ENCODE peak calls at places on chromosomes 11 and 22, in eight cellular contexts. One of them, this sample, is unnamed. For H3K4me1, the result is how much of the 10 kb centered on the place peaks cover.

GRCh38 chr11:131982154-131982553 is 611.7 kb downstream of the NTM start:
- DNase-seq in psoas muscle: no peak
- DNase-seq in PC-3: no peak
- DNase-seq in A549: no peak
- DNase-seq in GM23338: peak
- DNase-seq in left ventricle myocardium inferior: no peak
- DNase-seq in CD8-positive, alpha-beta T cell: no peak
- DNase-seq in endothelial cell of umbilical vein: no peak
- DNase-seq in this sample: no peak

GRCh38 chr11:46456269-46456668 is 64.7 kb upstream of the CHRM4 start:
- DNase-seq in psoas muscle: no peak
- DNase-seq in PC-3: no peak
- DNase-seq in A549: no peak
- DNase-seq in GM23338: peak
- DNase-seq in left ventricle myocardium inferior: no peak
- DNase-seq in CD8-positive, alpha-beta T cell: no peak
- DNase-seq in endothelial cell of umbilical vein: no peak
- DNase-seq in this sample: no peak

GRCh38 chr11:110772863-110773262 is 60.6 kb upstream of the ARHGAP20 start:
- DNase-seq in psoas muscle: no peak
- DNase-seq in PC-3: peak
- DNase-seq in A549: no peak
- DNase-seq in GM23338: no peak
- DNase-seq in left ventricle myocardium inferior: no peak
- DNase-seq in CD8-positive, alpha-beta T cell: no peak
- DNase-seq in endothelial cell of umbilical vein: no peak
- DNase-seq in this sample: no peak

GRCh38 chr11:110147965-110148709 is 54.9 kb downstream of the ZC3H12C start:
- DNase-seq in psoas muscle: no peak
- DNase-seq in PC-3: peak
- DNase-seq in A549: peak
- DNase-seq in GM23338: no peak
- DNase-seq in left ventricle myocardium inferior: no peak
- DNase-seq in CD8-positive, alpha-beta T cell: no peak
- DNase-seq in endothelial cell of umbilical vein: peak
- DNase-seq in this sample: no peak

GRCh38 chr11:9120659-9121350 is 29.4 kb upstream of the SCUBE2 start:
- DNase-seq in psoas muscle: no peak
- DNase-seq in PC-3: peak
- DNase-seq in A549: peak
- DNase-seq in GM23338: peak
- DNase-seq in left ventricle myocardium inferior: no peak
- DNase-seq in CD8-positive, alpha-beta T cell: no peak
- DNase-seq in endothelial cell of umbilical vein: no peak
- DNase-seq in this sample: no peak

GRCh38 chr11:76670475-76671235 is at the start of gene LRRC32:
- DNase-seq in psoas muscle: peak
- DNase-seq in PC-3: no peak
- DNase-seq in A549: no peak
- DNase-seq in GM23338: peak
- DNase-seq in left ventricle myocardium inferior: peak
- DNase-seq in CD8-positive, alpha-beta T cell: no peak
- DNase-seq in endothelial cell of umbilical vein: peak
- DNase-seq in this sample: peak

GRCh38 chr22:18076060-18076497 is 1.7 kb upstream of the PEX26 start:
- DNase-seq in psoas muscle: peak
- DNase-seq in PC-3: peak
- DNase-seq in A549: peak
- DNase-seq in GM23338: peak
- DNase-seq in left ventricle myocardium inferior: no peak
- DNase-seq in CD8-positive, alpha-beta T cell: no peak
- DNase-seq in endothelial cell of umbilical vein: peak
- DNase-seq in this sample: peak

GRCh38 chr22:35638408-35638807 is 9.8 kb upstream of the APOL6 start:
- DNase-seq in psoas muscle: peak
- DNase-seq in PC-3: no peak
- DNase-seq in A549: no peak
- DNase-seq in GM23338: no peak
- DNase-seq in left ventricle myocardium inferior: peak
- DNase-seq in CD8-positive, alpha-beta T cell: no peak
- DNase-seq in endothelial cell of umbilical vein: no peak
- DNase-seq in this sample: no peak

GRCh38 chr11:131904756-131905155 is 534.3 kb downstream of the NTM start:
- DNase-seq in psoas muscle: no peak
- DNase-seq in PC-3: no peak
- DNase-seq in A549: no peak
- DNase-seq in GM23338: peak
- DNase-seq in left ventricle myocardium inferior: no peak
- DNase-seq in CD8-positive, alpha-beta T cell: no peak
- DNase-seq in endothelial cell of umbilical vein: no peak
- DNase-seq in this sample: peak

GRCh38 chr11:76742912-76743311 is 40.2 kb upstream of the TSKU start:
- DNase-seq in psoas muscle: no peak
- DNase-seq in PC-3: no peak
- DNase-seq in A549: no peak
- DNase-seq in GM23338: no peak
- DNase-seq in left ventricle myocardium inferior: no peak
- DNase-seq in CD8-positive, alpha-beta T cell: no peak
- DNase-seq in endothelial cell of umbilical vein: no peak
- DNase-seq in this sample: no peak

GRCh38 chr11:15918674-15919073 is 437.7 kb downstream of the SOX6 start:
- DNase-seq in psoas muscle: no peak
- DNase-seq in PC-3: no peak
- DNase-seq in A549: no peak
- DNase-seq in GM23338: no peak
- DNase-seq in left ventricle myocardium inferior: no peak
- DNase-seq in CD8-positive, alpha-beta T cell: no peak
- DNase-seq in endothelial cell of umbilical vein: no peak
- DNase-seq in this sample: no peak

GRCh38 chr22:50703726-50704509 is 31.3 kb downstream of the SHANK3 start:
- DNase-seq in psoas muscle: no peak
- DNase-seq in PC-3: no peak
- DNase-seq in A549: no peak
- DNase-seq in GM23338: no peak
- DNase-seq in left ventricle myocardium inferior: peak
- DNase-seq in CD8-positive, alpha-beta T cell: no peak
- DNase-seq in endothelial cell of umbilical vein: no peak
- DNase-seq in this sample: no peak

GRCh38 chr11:131704682-131705081 is 334.3 kb downstream of the NTM start:
- DNase-seq in psoas muscle: no peak
- DNase-seq in PC-3: no peak
- DNase-seq in A549: no peak
- DNase-seq in GM23338: no peak
- DNase-seq in left ventricle myocardium inferior: no peak
- DNase-seq in CD8-positive, alpha-beta T cell: no peak
- DNase-seq in endothelial cell of umbilical vein: no peak
- DNase-seq in this sample: no peak

GRCh38 chr11:69703711-69704507 is at the start of gene FGF19:
- DNase-seq in psoas muscle: no peak
- DNase-seq in PC-3: peak
- DNase-seq in A549: peak
- DNase-seq in GM23338: peak
- DNase-seq in left ventricle myocardium inferior: no peak
- DNase-seq in CD8-positive, alpha-beta T cell: no peak
- DNase-seq in endothelial cell of umbilical vein: no peak
- DNase-seq in this sample: no peak

GRCh38 chr22:48052621-48052890 is 1290.1 kb downstream of the TBC1D22A start:
- DNase-seq in psoas muscle: no peak
- DNase-seq in PC-3: no peak
- DNase-seq in A549: no peak
- DNase-seq in GM23338: no peak
- DNase-seq in left ventricle myocardium inferior: no peak
- DNase-seq in CD8-positive, alpha-beta T cell: no peak
- DNase-seq in endothelial cell of umbilical vein: no peak
- DNase-seq in this sample: no peak

GRCh38 chr11:72155751-72156150 is 20.2 kb downstream of the FOLR3 start:
- DNase-seq in psoas muscle: no peak
- DNase-seq in PC-3: no peak
- DNase-seq in A549: no peak
- DNase-seq in GM23338: no peak
- DNase-seq in left ventricle myocardium inferior: no peak
- DNase-seq in CD8-positive, alpha-beta T cell: no peak
- DNase-seq in endothelial cell of umbilical vein: no peak
- DNase-seq in this sample: no peak

GRCh38 chr22:29165336-29166060 is 40.2 kb upstream of the EMID1 start:
- DNase-seq in psoas muscle: no peak
- DNase-seq in PC-3: no peak
- DNase-seq in A549: no peak
- DNase-seq in GM23338: no peak
- DNase-seq in left ventricle myocardium inferior: no peak
- DNase-seq in CD8-positive, alpha-beta T cell: no peak
- DNase-seq in endothelial cell of umbilical vein: no peak
- DNase-seq in this sample: no peak

GRCh38 chr11:92546089-92546488 is 321.5 kb downstream of the FAT3 start:
- DNase-seq in psoas muscle: no peak
- DNase-seq in PC-3: no peak
- DNase-seq in A549: no peak
- DNase-seq in GM23338: peak
- DNase-seq in left ventricle myocardium inferior: no peak
- DNase-seq in CD8-positive, alpha-beta T cell: no peak
- DNase-seq in endothelial cell of umbilical vein: no peak
- DNase-seq in this sample: no peak

GRCh38 chr22:35323305-35323704 is 23.6 kb downstream of the TOM1 start:
- DNase-seq in psoas muscle: no peak
- DNase-seq in PC-3: no peak
- DNase-seq in A549: no peak
- DNase-seq in GM23338: no peak
- DNase-seq in left ventricle myocardium inferior: no peak
- DNase-seq in CD8-positive, alpha-beta T cell: no peak
- DNase-seq in endothelial cell of umbilical vein: no peak
- DNase-seq in this sample: no peak

GRCh38 chr22:36991220-36991619 is 28.0 kb downstream of the TST start:
- DNase-seq in psoas muscle: no peak
- DNase-seq in PC-3: no peak
- DNase-seq in A549: no peak
- DNase-seq in GM23338: peak
- DNase-seq in left ventricle myocardium inferior: no peak
- DNase-seq in CD8-positive, alpha-beta T cell: no peak
- DNase-seq in endothelial cell of umbilical vein: no peak
- DNase-seq in this sample: no peak
- TF ChIP-seq CTCF in psoas muscle: no peak
- TF ChIP-seq CTCF in PC-3: no peak
- TF ChIP-seq CTCF in A549: no peak
- TF ChIP-seq CTCF in GM23338: no peak
- TF ChIP-seq CTCF in left ventricle myocardium inferior: no peak
- TF ChIP-seq CTCF in CD8-positive, alpha-beta T cell: no peak
- TF ChIP-seq CTCF in endothelial cell of umbilical vein: no peak
- TF ChIP-seq CTCF in this sample: no peak

GRCh38 chr11:86591631-86592030 is 80.8 kb downstream of the ME3 start:
- DNase-seq in psoas muscle: no peak
- DNase-seq in PC-3: no peak
- DNase-seq in A549: no peak
- DNase-seq in GM23338: no peak
- DNase-seq in left ventricle myocardium inferior: no peak
- DNase-seq in CD8-positive, alpha-beta T cell: no peak
- DNase-seq in endothelial cell of umbilical vein: no peak
- DNase-seq in this sample: no peak

GRCh38 chr11:86592047-86592564 is 80.3 kb downstream of the ME3 start:
- DNase-seq in psoas muscle: no peak
- DNase-seq in PC-3: peak
- DNase-seq in A549: no peak
- DNase-seq in GM23338: no peak
- DNase-seq in left ventricle myocardium inferior: no peak
- DNase-seq in CD8-positive, alpha-beta T cell: no peak
- DNase-seq in endothelial cell of umbilical vein: peak
- DNase-seq in this sample: no peak

GRCh38 chr11:86589204-86589603 is 83.2 kb downstream of the ME3 start:
- DNase-seq in psoas muscle: no peak
- DNase-seq in PC-3: no peak
- DNase-seq in A549: no peak
- DNase-seq in GM23338: no peak
- DNase-seq in left ventricle myocardium inferior: no peak
- DNase-seq in CD8-positive, alpha-beta T cell: no peak
- DNase-seq in endothelial cell of umbilical vein: no peak
- DNase-seq in this sample: no peak

GRCh38 chr11:86588566-86589090 is 83.8 kb downstream of the ME3 start:
- DNase-seq in psoas muscle: no peak
- DNase-seq in PC-3: no peak
- DNase-seq in A549: no peak
- DNase-seq in GM23338: peak
- DNase-seq in left ventricle myocardium inferior: no peak
- DNase-seq in CD8-positive, alpha-beta T cell: no peak
- DNase-seq in endothelial cell of umbilical vein: peak
- DNase-seq in this sample: peak

GRCh38 chr11:86589856-86590589 is 82.4 kb downstream of the ME3 start:
- DNase-seq in psoas muscle: no peak
- DNase-seq in PC-3: no peak
- DNase-seq in A549: no peak
- DNase-seq in GM23338: no peak
- DNase-seq in left ventricle myocardium inferior: no peak
- DNase-seq in CD8-positive, alpha-beta T cell: no peak
- DNase-seq in endothelial cell of umbilical vein: no peak
- DNase-seq in this sample: no peak
- H3K27ac ChIP-seq in psoas muscle: no peak
- H3K27ac ChIP-seq in PC-3: no peak
- H3K27ac ChIP-seq in A549: peak
- H3K27ac ChIP-seq in GM23338: no peak
- H3K27ac ChIP-seq in left ventricle myocardium inferior: no peak
- H3K27ac ChIP-seq in CD8-positive, alpha-beta T cell: no peak
- H3K27ac ChIP-seq in endothelial cell of umbilical vein: no peak
- H3K27ac ChIP-seq in this sample: no peak

GRCh38 chr11:57321996-57322880 is 2.5 kb downstream of the TNKS1BP1 start:
- DNase-seq in psoas muscle: peak
- DNase-seq in PC-3: peak
- DNase-seq in A549: peak
- DNase-seq in GM23338: peak
- DNase-seq in left ventricle myocardium inferior: peak
- DNase-seq in CD8-positive, alpha-beta T cell: no peak
- DNase-seq in endothelial cell of umbilical vein: peak
- DNase-seq in this sample: peak

GRCh38 chr11:57320719-57321387 is 3.9 kb downstream of the TNKS1BP1 start:
- DNase-seq in psoas muscle: no peak
- DNase-seq in PC-3: peak
- DNase-seq in A549: no peak
- DNase-seq in GM23338: no peak
- DNase-seq in left ventricle myocardium inferior: no peak
- DNase-seq in CD8-positive, alpha-beta T cell: no peak
- DNase-seq in endothelial cell of umbilical vein: no peak
- DNase-seq in this sample: no peak

GRCh38 chr11:57318178-57318577 is 6.6 kb downstream of the TNKS1BP1 start:
- DNase-seq in psoas muscle: no peak
- DNase-seq in PC-3: no peak
- DNase-seq in A549: no peak
- DNase-seq in GM23338: no peak
- DNase-seq in left ventricle myocardium inferior: no peak
- DNase-seq in CD8-positive, alpha-beta T cell: no peak
- DNase-seq in endothelial cell of umbilical vein: peak
- DNase-seq in this sample: no peak

GRCh38 chr11:57321388-57321995 is 3.3 kb downstream of the TNKS1BP1 start:
- DNase-seq in psoas muscle: no peak
- DNase-seq in PC-3: no peak
- DNase-seq in A549: peak
- DNase-seq in GM23338: no peak
- DNase-seq in left ventricle myocardium inferior: no peak
- DNase-seq in CD8-positive, alpha-beta T cell: no peak
- DNase-seq in endothelial cell of umbilical vein: no peak
- DNase-seq in this sample: no peak

GRCh38 chr11:57320067-57320718 is 4.6 kb downstream of the TNKS1BP1 start:
- DNase-seq in psoas muscle: no peak
- DNase-seq in PC-3: no peak
- DNase-seq in A549: no peak
- DNase-seq in GM23338: no peak
- DNase-seq in left ventricle myocardium inferior: no peak
- DNase-seq in CD8-positive, alpha-beta T cell: no peak
- DNase-seq in endothelial cell of umbilical vein: no peak
- DNase-seq in this sample: no peak
- H3K4me1 ChIP-seq in psoas muscle: half or more
- H3K4me1 ChIP-seq in PC-3: under half
- H3K4me1 ChIP-seq in A549: under half
- H3K4me1 ChIP-seq in GM23338: under half
- H3K4me1 ChIP-seq in left ventricle myocardium inferior: half or more
- H3K4me1 ChIP-seq in CD8-positive, alpha-beta T cell: under half
- H3K4me1 ChIP-seq in endothelial cell of umbilical vein: under half
- H3K4me1 ChIP-seq in this sample: under half

GRCh38 chr11:116454020-116454645 is 318.7 kb downstream of the BUD13 start:
- DNase-seq in psoas muscle: no peak
- DNase-seq in PC-3: peak
- DNase-seq in A549: peak
- DNase-seq in GM23338: peak
- DNase-seq in left ventricle myocardium inferior: no peak
- DNase-seq in CD8-positive, alpha-beta T cell: no peak
- DNase-seq in endothelial cell of umbilical vein: peak
- DNase-seq in this sample: peak
- TF ChIP-seq CTCF in psoas muscle: peak
- TF ChIP-seq CTCF in PC-3: peak
- TF ChIP-seq CTCF in A549: peak
- TF ChIP-seq CTCF in GM23338: peak
- TF ChIP-seq CTCF in left ventricle myocardium inferior: peak
- TF ChIP-seq CTCF in CD8-positive, alpha-beta T cell: no peak
- TF ChIP-seq CTCF in endothelial cell of umbilical vein: peak
- TF ChIP-seq CTCF in this sample: peak